ENCODE peak calls at places on chromosomes 3 and 15, in five cellular contexts. Q is A549, L is IMR-90, S is H1, M is HepG2. R is an unnamed sample.

GRCh38 chr3:66823532-66823931 is 174.6 kb upstream of the KBTBD8 start:
- DNase-seq in Q (no peak), L (no peak), S (no peak), M (no peak), R (no peak)

GRCh38 chr3:32288819-32289218 is 50.3 kb downstream of the CMTM8 start:
- DNase-seq in Q (no peak), L (no peak), S (no peak), M (no peak), R (no peak)

GRCh38 chr15:68292967-68293366 is 15.4 kb downstream of the FEM1B start:
- DNase-seq in Q (no peak), L (no peak), S (no peak), M (no peak), R (no peak)

GRCh38 chr3:75136100-75136897 is 521.8 kb upstream of the CNTN3 start:
- DNase-seq in Q (peak; percentile 67), L (no peak), S (no peak), M (peak; percentile 24), R (no peak)

GRCh38 chr3:52109556-52110380 is 44.5 kb downstream of the POC1A start:
- DNase-seq in Q (no peak), L (peak; percentile 47), S (no peak), M (no peak), R (no peak)

GRCh38 chr3:179401561-179401960 is 49.7 kb downstream of the GNB4 start:
- DNase-seq in Q (no peak), L (no peak), S (no peak), M (no peak), R (no peak)

GRCh38 chr3:28634019-28634418 is 285.4 kb upstream of the AZI2 start:
- DNase-seq in Q (no peak), L (no peak), S (no peak), M (no peak), R (no peak)

GRCh38 chr3:171953300-171954022 is 85.9 kb upstream of the FNDC3B start:
- DNase-seq in Q (no peak), L (no peak), S (no peak), M (peak; percentile 70), R (no peak)

GRCh38 chr3:98962189-98962930 is 60.9 kb upstream of the DCBLD2 start:
- DNase-seq in Q (peak; percentile 85), L (peak; percentile 96), S (no peak), M (peak; percentile 52), R (no peak)

GRCh38 chr3:16104161-16104560 is 70.3 kb upstream of the GALNT15 start:
- DNase-seq in Q (no peak), L (peak; percentile 34), S (no peak), M (no peak), R (no peak)

GRCh38 chr3:134768116-134768515 is 26.9 kb upstream of the EPHB1 start:
- DNase-seq in Q (no peak), L (no peak), S (no peak), M (no peak), R (no peak)

GRCh38 chr3:194276768-194277546 is 74.2 kb downstream of the CPN2 start:
- DNase-seq in Q (no peak), L (peak; percentile 52), S (no peak), M (no peak), R (no peak)

GRCh38 chr3:50466177-50466576 is 37.3 kb downstream of the CACNA2D2 start:
- DNase-seq in Q (no peak), L (no peak), S (no peak), M (no peak), R (no peak)

GRCh38 chr3:34038131-34038530 is 239.7 kb downstream of the PDCD6IP start:
- DNase-seq in Q (no peak), L (no peak), S (no peak), M (no peak), R (no peak)

GRCh38 chr15:89912145-89912673 is 543 bp downstream of the ARPIN start:
- DNase-seq in Q (peak; percentile 44), L (no peak), S (peak; percentile 73), M (no peak), R (no peak)

GRCh38 chr3:78988324-78988723 is 779.5 kb downstream of the ROBO1 start:
- DNase-seq in Q (peak; percentile 33), L (peak; percentile 46), S (no peak), M (peak; percentile 59), R (no peak)

GRCh38 chr3:109334572-109334971 is 2.8 kb downstream of the DPPA4 start:
- DNase-seq in Q (no peak), L (no peak), S (no peak), M (no peak), R (no peak)

GRCh38 chr3:118075873-118076272 is 958.8 kb downstream of the IGSF11 start:
- DNase-seq in Q (no peak), L (peak; percentile 58), S (no peak), M (no peak), R (no peak)

GRCh38 chr3:39804951-39805350 is 4.5 kb upstream of the MYRIP start:
- DNase-seq in Q (no peak), L (no peak), S (no peak), M (no peak), R (no peak)

GRCh38 chr3:150238043-150238802 is 169.9 kb upstream of the TSC22D2 start:
- DNase-seq in Q (no peak), L (no peak), S (no peak), M (no peak), R (no peak)

GRCh38 chr3:61669676-61670299 is 108.4 kb downstream of the PTPRG start:
- DNase-seq in Q (no peak), L (no peak), S (peak; percentile 41), M (no peak), R (no peak)

GRCh38 chr15:57895291-57895690 is 170.2 kb downstream of the ALDH1A2 start:
- DNase-seq in Q (no peak), L (no peak), S (no peak), M (no peak), R (no peak)

GRCh38 chr3:186268616-186269448 is 93.2 kb downstream of the DGKG start:
- DNase-seq in Q (peak; percentile 48), L (peak; percentile 28), S (peak; percentile 62), M (peak; percentile 34), R (peak; percentile 16)

DNA sequence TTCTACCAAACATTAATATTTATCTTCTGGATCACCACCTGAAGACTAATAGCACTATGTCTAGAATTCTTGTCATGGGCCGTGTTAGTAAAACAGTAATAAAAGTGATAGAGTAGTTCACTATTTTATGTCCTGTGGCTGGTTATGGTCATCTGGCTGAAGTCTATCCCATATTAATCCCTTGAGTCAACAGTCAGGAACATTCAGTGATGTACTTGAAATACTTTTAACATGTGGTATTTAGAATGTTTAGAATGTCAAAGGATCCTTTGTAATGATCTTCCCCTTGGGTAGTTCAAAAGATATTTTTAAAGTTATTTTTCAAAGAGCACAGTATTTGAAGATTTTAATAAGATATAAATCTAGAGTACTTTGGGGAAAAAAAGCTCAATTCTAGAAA is 117.0 kb downstream of the MBNL1 start:
- DNase-seq in Q (peak; percentile 81), L (peak; percentile 85), S (no peak), M (peak; percentile 88), R (no peak)
- TF ChIP-seq MAFK in Q (no peak), L (no peak), S (no peak), M (no peak), R (no peak)

DNA sequence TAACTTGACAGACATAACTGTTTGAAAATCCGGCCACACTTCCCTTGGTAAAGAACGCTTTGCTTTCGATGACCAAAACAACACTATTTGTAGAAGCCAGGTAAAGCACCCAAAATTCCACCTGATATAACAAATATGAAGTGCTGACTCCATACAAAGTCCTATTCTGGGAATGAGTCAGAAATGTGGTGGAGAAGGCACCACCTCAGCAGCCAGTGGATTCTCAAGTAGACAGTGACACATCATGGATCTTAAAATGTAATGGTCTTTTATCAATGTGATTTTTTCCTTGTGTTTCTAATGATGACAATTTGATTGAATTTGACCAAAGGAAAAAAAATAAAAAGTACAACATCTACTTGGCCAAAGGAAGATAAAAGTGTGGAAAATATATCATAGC is 135.0 kb upstream of the WNT5A start:
- DNase-seq in Q (no peak), L (peak; percentile 71), S (no peak), M (no peak), R (no peak)
- TF ChIP-seq MAFK in Q (no peak), L (peak; percentile 79), S (no peak), M (no peak), R (no peak)

GRCh38 chr15:27842526-27842925 is 256.6 kb downstream of the OCA2 start:
- DNase-seq in Q (no peak), L (no peak), S (no peak), M (no peak), R (no peak)

GRCh38 chr15:27845535-27846369 is 253.4 kb downstream of the OCA2 start:
- DNase-seq in Q (no peak), L (no peak), S (peak; percentile 23), M (no peak), R (no peak)

GRCh38 chr15:27843146-27843545 is 256.0 kb downstream of the OCA2 start:
- DNase-seq in Q (no peak), L (no peak), S (no peak), M (no peak), R (no peak)

GRCh38 chr15:27846722-27847420 is 252.2 kb downstream of the OCA2 start:
- DNase-seq in Q (no peak), L (no peak), S (peak; percentile 33), M (no peak), R (no peak)

GRCh38 chr15:27844018-27844666 is 255.0 kb downstream of the OCA2 start:
- DNase-seq in Q (no peak), L (peak; percentile 82), S (peak; percentile 43), M (no peak), R (no peak)
- TF ChIP-seq MAFK in Q (no peak), L (no peak), S (no peak), M (no peak), R (no peak)

GRCh38 chr15:75302318-75302717 is 19.7 kb downstream of the GOLGA6D start:
- DNase-seq in Q (no peak), L (no peak), S (no peak), M (no peak), R (no peak)

GRCh38 chr15:75309711-75310110 is 26.2 kb upstream of the COMMD4 start:
- DNase-seq in Q (no peak), L (no peak), S (no peak), M (peak; percentile 30), R (no peak)

GRCh38 chr15:75313116-75313845 is 22.6 kb upstream of the COMMD4 start:
- DNase-seq in Q (no peak), L (no peak), S (no peak), M (no peak), R (no peak)

GRCh38 chr15:75306188-75306587 is 23.6 kb downstream of the GOLGA6D start:
- DNase-seq in Q (no peak), L (no peak), S (no peak), M (no peak), R (no peak)

DNA sequence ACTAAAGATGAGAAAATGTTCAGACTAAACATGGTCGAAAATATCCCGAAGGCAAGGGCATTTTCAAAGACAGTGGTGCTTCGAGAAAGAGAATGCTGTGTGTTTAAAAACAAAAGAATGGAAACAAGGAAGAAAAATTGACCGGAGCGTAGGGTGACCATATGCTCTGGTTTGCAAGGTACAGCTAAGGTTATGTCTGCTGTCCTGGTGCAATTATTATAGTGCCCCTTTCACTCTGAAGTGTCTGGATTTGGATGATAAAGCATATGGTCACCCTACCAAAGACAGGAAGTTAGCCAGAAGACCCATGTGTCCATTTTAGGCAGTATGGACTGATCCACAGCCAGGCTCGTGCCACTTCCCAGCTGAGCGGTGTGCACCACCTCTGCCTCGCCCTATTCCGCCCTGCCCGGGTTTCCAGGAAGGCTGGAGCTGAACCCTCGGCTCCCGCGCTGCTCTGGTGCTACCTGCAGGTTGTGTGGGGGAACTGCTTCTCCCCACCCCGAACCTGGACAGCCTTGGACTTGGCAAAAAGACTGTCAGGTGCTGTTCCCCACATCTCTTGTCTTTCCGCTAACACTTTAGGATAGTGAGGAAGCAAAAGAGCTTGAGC is 25.2 kb downstream of the GOLGA6D start:
- DNase-seq in Q (peak; percentile 77), L (no peak), S (peak; percentile 88), M (peak; percentile 58), R (peak; percentile 68)
- TF ChIP-seq MAFK in Q (no peak), L (no peak), S (no peak), M (no peak), R (no peak)

GRCh38 chr15:35289029-35289617 is 204.0 kb upstream of the NANOGP8 start:
- DNase-seq in Q (peak; percentile 72), L (peak; percentile 81), S (no peak), M (peak; percentile 44), R (peak; percentile 47)
- TF ChIP-seq MAFK in Q (no peak), L (no peak), S (no peak), M (no peak), R (no peak)